ENCODE peak calls at places on chromosome 16, in five cellular contexts. T is thoracic aorta, B is uterus, F is mammary epithelial cell, C is fibroblast of lung. P is an unnamed sample. For H3K27me3, the result is how much of the 10 kb centered on the place peaks cover.

GRCh38 chr16:29745126-29745852 is 501 bp downstream of the C16orf54 start:
- DNase-seq in T (no peak), B (no peak), F (no peak), C (no peak), P (no peak)

GRCh38 chr16:10736926-10737625 is 6.6 kb upstream of the NUBP1 start:
- DNase-seq in T (no peak), B (peak), F (peak), C (peak), P (peak)

GRCh38 chr16:87554754-87555427 is 47.4 kb upstream of the JPH3 start:
- DNase-seq in T (no peak), B (no peak), F (no peak), C (no peak), P (no peak)

GRCh38 chr16:59748531-59748930 is 1014.4 kb upstream of the GOT2 start:
- DNase-seq in T (no peak), B (no peak), F (no peak), C (no peak), P (no peak)

GRCh38 chr16:74160759-74161158 is 135.9 kb upstream of the PSMD7 start:
- DNase-seq in T (no peak), B (no peak), F (no peak), C (no peak), P (no peak)

GRCh38 chr16:19116711-19117449 is 3.1 kb downstream of the ITPRIPL2 start:
- DNase-seq in T (no peak), B (no peak), F (peak), C (peak), P (no peak)

GRCh38 chr16:85556456-85557082 is 56.6 kb upstream of the GSE1 start:
- DNase-seq in T (no peak), B (peak), F (peak), C (no peak), P (peak)

GRCh38 chr16:1160773-1161348 is 8.0 kb downstream of the CACNA1H start:
- DNase-seq in T (no peak), B (no peak), F (no peak), C (no peak), P (no peak)

GRCh38 chr16:19139436-19140091 is 25.8 kb downstream of the ITPRIPL2 start:
- DNase-seq in T (no peak), B (no peak), F (no peak), C (no peak), P (no peak)

GRCh38 chr16:61323456-61323855 is 712.8 kb downstream of the CDH8 start:
- DNase-seq in T (no peak), B (no peak), F (peak), C (no peak), P (no peak)

GRCh38 chr16:30746638-30747160 is 1.5 kb upstream of the PHKG2 start:
- DNase-seq in T (no peak), B (no peak), F (no peak), C (no peak), P (no peak)

GRCh38 chr16:30747799-30748633 is at the start of gene PHKG2:
- DNase-seq in T (peak), B (peak), F (peak), C (peak), P (peak)

GRCh38 chr16:30745082-30745481 is 3.1 kb upstream of the PHKG2 start:
- DNase-seq in T (no peak), B (no peak), F (peak), C (no peak), P (peak)

GRCh38 chr16:30748634-30749445 is 615 bp downstream of the PHKG2 start:
- DNase-seq in T (no peak), B (peak), F (peak), C (peak), P (peak)

DNA sequence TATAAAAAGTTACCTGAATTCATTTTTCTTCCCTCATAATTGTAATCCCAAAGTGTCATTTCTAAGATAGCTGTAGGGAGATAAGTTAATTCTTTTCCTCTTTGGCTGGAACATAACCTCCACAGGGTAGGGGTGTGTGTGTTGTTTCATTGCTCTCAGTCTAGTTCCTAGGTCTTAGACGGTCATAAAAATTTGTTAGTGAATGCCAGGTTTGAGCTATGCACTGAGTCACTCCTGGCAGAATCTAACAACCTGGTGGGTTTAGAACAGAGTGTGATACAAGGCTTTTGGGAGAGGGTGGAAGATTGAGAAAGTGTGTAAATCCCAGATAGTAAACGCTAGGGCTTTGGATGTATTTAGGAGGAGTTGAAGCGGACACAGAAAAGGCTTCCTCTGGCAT is 894 bp upstream of the PHKG2 start:
- DNase-seq in T (no peak), B (no peak), F (peak), C (no peak), P (peak)
- H3K4me3 ChIP-seq in T (peak), B (peak), F (peak), C (no peak), P (no peak)

DNA sequence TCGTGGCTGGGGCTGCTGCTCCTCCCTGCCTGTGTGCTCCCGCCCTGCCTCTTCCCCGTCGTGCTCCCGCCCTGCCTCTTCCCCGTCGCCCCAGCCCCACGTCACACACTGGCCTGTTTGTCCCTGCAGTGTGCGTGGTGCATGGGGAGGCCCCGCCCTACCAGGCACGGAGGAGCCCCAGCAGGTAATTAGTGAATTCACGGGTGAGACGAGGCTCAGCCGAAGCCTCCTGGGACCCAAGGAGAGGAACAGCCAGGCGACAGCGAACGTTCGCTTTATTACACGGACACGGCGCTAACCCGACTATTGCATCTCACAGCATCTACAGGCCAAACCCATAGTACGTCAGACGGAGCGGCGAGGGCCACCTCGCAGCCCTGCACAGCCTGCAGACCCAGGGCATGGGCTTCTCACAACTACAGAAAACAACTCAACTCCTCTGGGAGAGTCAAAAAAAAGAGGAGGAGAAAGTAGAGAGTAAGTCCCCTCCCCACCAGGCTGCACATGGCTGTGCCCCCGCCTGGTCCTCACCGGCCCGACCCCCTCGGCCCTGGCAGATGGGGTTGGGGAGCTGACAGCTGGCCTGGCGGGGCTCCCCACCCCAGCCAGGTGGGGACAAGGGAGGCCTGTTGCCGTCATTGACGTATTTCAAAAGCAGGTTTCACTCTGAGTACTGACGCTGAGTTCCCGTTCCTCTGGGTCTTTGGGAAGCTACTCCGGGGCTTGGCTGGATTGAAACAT is 4.3 kb upstream of the PABPN1L start:
- DNase-seq in T (no peak), B (no peak), F (no peak), C (no peak), P (no peak)
- H3K27me3 ChIP-seq in T (under half), B (under half), F (under half), C (under half), P (under half)

GRCh38 chr16:57689772-57690558 is 4.6 kb upstream of the DRC7 start:
- DNase-seq in T (no peak), B (no peak), F (no peak), C (no peak), P (no peak)

GRCh38 chr16:57690782-57691471 is 3.7 kb upstream of the DRC7 start:
- DNase-seq in T (no peak), B (no peak), F (no peak), C (no peak), P (no peak)

GRCh38 chr16:57686577-57686976 is 8.0 kb upstream of the DRC7 start:
- DNase-seq in T (no peak), B (no peak), F (no peak), C (no peak), P (no peak)

GRCh38 chr16:57688487-57688986 is 6.1 kb upstream of the DRC7 start:
- DNase-seq in T (no peak), B (no peak), F (no peak), C (no peak), P (no peak)

DNA sequence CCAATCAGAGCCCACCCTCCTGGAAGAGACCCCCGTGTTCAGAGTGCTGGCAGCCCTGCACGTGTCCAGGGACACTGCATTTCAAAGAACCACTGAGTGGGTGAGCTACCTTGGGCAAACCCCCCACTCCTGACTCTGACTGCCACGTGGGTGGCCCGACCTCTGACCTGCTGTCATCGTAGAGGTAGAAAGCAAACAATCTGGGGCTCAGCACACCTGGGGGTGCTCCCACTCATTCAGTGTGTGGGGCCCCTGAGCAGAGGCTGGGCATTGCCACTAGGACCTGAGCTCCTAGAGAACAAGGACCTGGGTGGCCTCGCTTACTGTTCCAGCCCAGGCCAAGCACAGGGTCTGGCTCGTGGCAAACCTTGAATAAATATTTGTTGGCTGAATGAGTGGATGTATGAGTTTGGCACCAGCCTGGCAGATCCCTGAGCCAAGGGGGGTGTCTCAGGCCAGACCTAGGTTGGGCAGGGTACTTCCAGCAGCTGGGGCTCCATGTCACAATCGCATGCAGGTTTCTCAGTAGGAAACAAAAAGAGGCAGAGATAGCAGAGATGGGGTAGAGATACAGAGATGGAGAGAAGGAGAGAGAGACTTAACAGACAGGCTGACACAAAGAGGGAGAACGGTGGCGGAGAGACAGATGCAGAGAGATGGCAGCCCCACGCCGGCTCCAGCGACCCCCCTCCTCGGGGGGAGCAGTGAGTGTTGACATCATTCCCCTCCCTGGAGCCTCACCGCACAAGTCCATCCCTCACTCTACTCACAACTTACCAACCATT is 5.4 kb upstream of the DRC7 start:
- DNase-seq in T (no peak), B (no peak), F (no peak), C (no peak), P (no peak)
- H3K27ac ChIP-seq in T (no peak), B (no peak), F (no peak), C (no peak), P (no peak)

GRCh38 chr16:50697421-50697715 is 4.0 kb downstream of the NOD2 start:
- DNase-seq in T (no peak), B (no peak), F (no peak), C (no peak), P (no peak)
- H3K4me3 ChIP-seq in T (peak), B (no peak), F (no peak), C (no peak), P (no peak)